ENCODE peak calls at places on chromosomes 5 and 9, in four cellular contexts. V, E, Y and N are unnamed samples.

GRCh38 chr9:96203867-96204412 is 98.0 kb downstream of the HSD17B3 start:
- DNase-seq in E (no peak), Y (no peak), V (no peak), N (no peak)

GRCh38 chr5:109452661-109453060 is 42.9 kb upstream of the PJA2 start:
- DNase-seq in V (no peak), E (no peak), Y (no peak), N (no peak)

GRCh38 chr5:165559645-165560044 is 2054.2 kb downstream of the MAT2B start:
- DNase-seq in Y (no peak), E (no peak), V (no peak), N (no peak)

GRCh38 chr5:83974151-83974822 is 253.6 kb upstream of the HAPLN1 start:
- DNase-seq in E (no peak), Y (peak; percentile 5), V (no peak), N (no peak)

GRCh38 chr5:164053123-164053522 is 547.7 kb downstream of the MAT2B start:
- DNase-seq in Y (no peak), E (no peak), V (no peak), N (no peak)

GRCh38 chr9:81351166-81351565 is 338.2 kb downstream of the TLE1 start:
- DNase-seq in E (no peak), Y (no peak), V (no peak), N (no peak)

GRCh38 chr9:121288874-121289553 is 21.1 kb downstream of the GSN start:
- DNase-seq in Y (no peak), E (no peak), V (peak; percentile 83), N (no peak)

GRCh38 chr9:113955076-113955752 is 79.1 kb downstream of the ZNF618 start:
- DNase-seq in Y (no peak), V (no peak), E (no peak), N (no peak)

GRCh38 chr9:93676310-93677054 is 100.1 kb downstream of the PHF2 start:
- DNase-seq in V (no peak), Y (no peak), E (no peak), N (no peak)

GRCh38 chr9:82031538-82032280 is 43.1 kb downstream of the SPATA31D1 start:
- DNase-seq in E (no peak), V (peak; percentile 2), Y (no peak), N (no peak)

GRCh38 chr9:137255448-137256114 is 454 bp downstream of the NELFB start:
- DNase-seq in V (peak; percentile 46), Y (no peak), E (peak; percentile 11), N (peak; percentile 43)

GRCh38 chr9:91186311-91187101 is 175.2 kb downstream of the AUH start:
- DNase-seq in Y (no peak), V (no peak), E (peak; percentile 26), N (no peak)

GRCh38 chr5:157280927-157281326 is 15.0 kb downstream of the CYFIP2 start:
- DNase-seq in E (no peak), Y (no peak), V (no peak), N (no peak)

GRCh38 chr5:71996789-71997188 is 110.5 kb upstream of the MAP1B start:
- DNase-seq in Y (no peak), V (no peak), E (no peak), N (no peak)

GRCh38 chr5:134086943-134087305 is 27.6 kb upstream of the TCF7 start:
- DNase-seq in E (no peak), Y (no peak), V (no peak), N (no peak)

DNA sequence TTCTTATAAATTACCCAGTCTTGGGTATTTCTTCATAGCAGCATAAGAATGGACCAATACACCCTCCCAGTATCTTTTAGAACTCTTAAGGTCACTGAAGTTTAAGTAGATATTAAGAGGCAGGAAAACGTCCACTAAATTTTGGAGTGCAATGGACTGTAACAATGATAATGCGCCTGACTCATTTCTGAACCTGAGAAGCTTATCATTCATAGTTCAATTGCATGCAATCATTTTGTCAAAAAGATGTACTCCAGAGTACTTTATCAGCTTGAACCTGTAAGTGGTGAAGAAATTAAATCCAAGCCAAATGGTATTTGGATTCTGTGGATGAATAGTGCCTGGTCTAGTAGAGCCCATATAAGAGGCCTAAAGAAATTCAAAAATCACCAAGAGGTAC is 196.5 kb upstream of the CDH9 start:
- DNase-seq in E (no peak), Y (no peak), V (no peak), N (no peak)
- TF ChIP-seq RNF2 in E (no peak), Y (no peak), V (no peak), N (no peak)

GRCh38 chr9:79974806-79975422 is 403.1 kb downstream of the TLE4 start:
- DNase-seq in Y (no peak), V (no peak), E (no peak), N (no peak)

GRCh38 chr9:79969383-79969782 is 397.6 kb downstream of the TLE4 start:
- DNase-seq in E (no peak), V (no peak), Y (no peak), N (no peak)

GRCh38 chr9:79968533-79968932 is 396.8 kb downstream of the TLE4 start:
- DNase-seq in V (no peak), Y (no peak), E (no peak), N (no peak)

GRCh38 chr9:79973627-79974026 is 401.9 kb downstream of the TLE4 start:
- DNase-seq in V (no peak), E (no peak), Y (no peak), N (no peak)

DNA sequence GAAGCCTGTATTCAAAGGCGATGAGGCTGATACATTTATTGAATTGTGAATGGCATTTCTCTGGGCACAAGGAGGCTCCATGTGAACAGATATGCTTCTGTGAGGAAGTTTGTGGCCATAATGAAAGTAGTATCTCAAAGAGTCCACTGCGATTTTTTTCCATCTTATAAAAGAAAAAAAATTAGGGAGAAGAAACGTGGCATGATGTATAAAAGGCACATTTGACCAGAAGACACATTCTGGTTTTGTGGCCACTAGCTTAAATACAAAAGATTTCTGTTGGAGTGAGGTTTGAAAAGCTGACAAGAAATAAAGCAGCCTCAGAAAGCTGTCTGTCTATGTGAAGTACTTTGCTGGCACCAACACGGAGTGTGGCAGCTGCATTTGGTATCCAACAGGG is 398.1 kb downstream of the TLE4 start:
- DNase-seq in V (no peak), Y (no peak), E (no peak), N (no peak)
- TF ChIP-seq RNF2 in V (no peak), Y (no peak), E (no peak), N (no peak)

DNA sequence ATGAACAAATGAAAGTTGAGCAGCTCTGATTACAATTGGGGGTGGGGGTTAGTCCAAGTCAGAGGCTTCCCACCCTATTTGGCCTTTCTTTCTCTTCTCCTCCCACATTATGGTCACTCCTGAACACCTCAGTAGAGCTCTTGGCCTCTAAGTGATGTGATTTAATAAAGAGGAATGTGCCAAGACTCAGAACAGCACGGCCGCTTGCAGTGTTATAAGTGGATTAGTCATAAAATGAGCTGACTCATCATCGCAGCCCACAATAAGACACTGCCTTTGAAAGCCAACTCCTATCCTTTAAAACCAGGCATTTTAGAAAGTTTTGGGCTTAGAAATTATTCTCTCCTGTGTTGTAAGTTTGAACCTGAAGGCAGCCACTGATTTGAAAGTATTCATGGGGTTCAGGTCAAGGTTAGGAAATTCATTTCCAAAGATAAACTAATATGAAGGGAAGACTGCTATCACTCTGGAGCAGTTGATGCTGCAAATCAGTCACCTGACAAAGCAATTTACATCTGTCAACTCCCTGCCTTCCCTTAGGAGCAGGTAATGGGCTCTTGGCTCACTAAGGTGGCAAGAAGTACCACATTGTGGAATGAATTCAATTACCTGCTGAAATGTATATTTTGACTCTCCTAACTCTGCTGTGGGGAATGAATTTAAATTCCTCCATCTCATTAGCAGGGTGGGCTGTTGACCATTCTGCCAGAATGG is 283.6 kb upstream of the NMUR2 start:
- DNase-seq in V (no peak), Y (no peak), E (no peak), N (peak; percentile 1)
- TF ChIP-seq RNF2 in V (no peak), Y (no peak), E (no peak), N (no peak)

DNA sequence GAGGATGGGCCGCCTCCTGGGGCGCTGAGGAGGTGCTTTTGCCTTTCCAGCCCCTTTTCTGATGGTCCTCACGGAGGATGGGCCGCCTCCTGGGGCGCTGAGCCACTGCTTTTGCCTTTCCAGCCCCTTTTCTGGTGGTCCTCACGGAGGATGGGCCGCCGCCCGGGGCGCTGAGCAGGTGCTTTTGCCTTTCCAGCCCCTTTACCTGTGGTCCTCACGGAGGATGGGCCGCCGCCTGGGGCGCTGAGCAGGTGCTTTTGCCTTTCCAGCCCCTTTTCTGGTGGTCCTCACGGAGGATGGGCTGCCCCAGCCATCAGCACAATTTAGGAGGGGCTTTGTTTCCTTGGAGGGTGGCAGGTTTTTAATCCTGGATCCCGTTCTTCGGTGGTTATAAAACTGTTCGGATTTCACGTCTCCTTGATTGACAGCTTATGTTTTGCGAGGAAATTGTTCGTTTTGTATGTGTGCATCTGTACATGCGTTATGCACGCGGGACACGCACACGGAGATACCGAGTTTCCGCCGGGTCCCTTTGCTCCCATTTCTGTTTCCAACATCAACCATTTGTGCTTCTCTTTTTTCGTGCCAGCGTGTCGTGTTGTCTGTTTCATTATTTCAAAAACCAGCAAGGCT is 34.7 kb upstream of the SLC9A3 start:
- DNase-seq in V (no peak), Y (no peak), E (no peak), N (no peak)
- TF ChIP-seq RNF2 in V (no peak), Y (no peak), E (no peak), N (no peak)

DNA sequence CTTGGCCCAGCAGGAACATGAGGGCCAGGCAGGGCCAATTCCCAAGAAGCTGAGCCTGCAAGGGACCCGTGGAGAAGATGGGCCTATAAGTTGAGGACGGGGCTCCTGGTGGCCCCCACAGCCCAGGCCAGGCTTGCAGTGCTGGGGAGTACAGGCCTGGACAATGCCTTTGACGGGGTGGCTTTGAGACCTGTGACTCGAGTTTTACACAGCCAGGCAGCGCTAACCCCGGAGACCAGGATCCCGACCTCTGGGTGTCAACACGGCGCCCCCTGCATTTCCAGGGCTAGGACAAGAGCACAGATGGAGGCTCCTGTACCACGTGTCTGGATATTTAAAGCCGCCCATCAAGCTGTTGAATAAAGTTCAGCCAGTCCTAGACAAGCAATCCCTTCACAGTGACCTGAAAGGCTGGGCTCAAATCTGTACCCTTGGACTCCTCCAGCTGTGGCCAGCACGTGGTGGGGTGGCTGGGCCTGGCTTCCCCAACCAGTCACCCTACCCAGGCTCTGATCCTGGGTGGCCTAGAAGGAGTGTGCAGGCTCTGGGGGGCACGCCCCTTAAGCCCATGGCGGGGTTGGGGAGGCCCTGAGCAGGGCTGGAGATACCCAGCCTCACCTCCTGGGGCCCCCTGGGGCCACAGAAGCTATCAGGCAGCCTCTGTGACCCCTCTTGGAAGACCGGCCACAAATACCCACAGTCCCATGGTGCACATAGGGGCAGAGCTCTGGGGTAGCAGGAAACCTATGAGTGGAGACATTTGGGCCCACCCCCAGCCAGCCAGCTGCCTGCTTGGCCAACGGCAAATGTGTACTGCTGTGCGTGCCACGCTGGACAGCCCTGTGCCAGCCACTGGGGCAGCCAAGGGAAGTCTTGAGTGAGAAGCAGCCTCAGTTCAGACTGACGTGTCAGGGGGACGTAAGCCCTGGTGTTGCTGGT is 88.7 kb downstream of the NTNG2 start:
- DNase-seq in V (no peak), Y (no peak), E (no peak), N (no peak)
- TF ChIP-seq RNF2 in V (no peak), Y (no peak), E (no peak), N (no peak)